ENCODE peak calls at places on chromosome 19, in seven cellular contexts. O is GM12878, Z is SK-N-SH, E is HCT116, H is HepG2, W is H1, M is K562. I is an unnamed sample.

GRCh38 chr19:3862826-3863500 is 5.9 kb downstream of the ZFR2 start:
- DNase-seq in O (no peak), Z (no peak), E (no peak), H (no peak), W (no peak), M (no peak), I (no peak)

GRCh38 chr19:18495204-18495911 is 26.5 kb downstream of the ELL start:
- DNase-seq in O (no peak), Z (peak; percentile 51), E (no peak), H (no peak), W (no peak), M (no peak), I (no peak)

GRCh38 chr19:11480081-11480926 is 542 bp downstream of the ELAVL3 start:
- DNase-seq in O (no peak), Z (peak; percentile 70), E (no peak), H (no peak), W (no peak), M (no peak), I (no peak)

GRCh38 chr19:18167975-18168645 is 5.5 kb upstream of the IFI30 start:
- DNase-seq in O (no peak), Z (peak; percentile 94), E (no peak), H (no peak), W (peak; percentile 84), M (peak; percentile 80), I (peak; percentile 87)

GRCh38 chr19:18440421-18440877 is 2.5 kb upstream of the ISYNA1 start:
- DNase-seq in O (no peak), Z (peak; percentile 64), E (no peak), H (peak; percentile 57), W (no peak), M (no peak), I (peak; percentile 68)

GRCh38 chr19:58394821-58395219 is 636 bp upstream of the RNF225 start:
- DNase-seq in O (no peak), Z (no peak), E (no peak), H (no peak), W (peak; percentile 52), M (no peak), I (no peak)

GRCh38 chr19:43667524-43668405 is 2.2 kb downstream of the PLAUR start:
- DNase-seq in O (no peak), Z (no peak), E (no peak), H (no peak), W (peak; percentile 47), M (peak; percentile 94), I (no peak)

GRCh38 chr19:53007200-53008054 is 6.3 kb upstream of the ERVV-1 start:
- DNase-seq in O (no peak), Z (peak; percentile 33), E (no peak), H (no peak), W (no peak), M (peak; percentile 21), I (no peak)

GRCh38 chr19:35266904-35267817 is 1.6 kb upstream of the USF2 start:
- DNase-seq in O (no peak), Z (peak; percentile 68), E (no peak), H (no peak), W (peak; percentile 70), M (peak; percentile 67), I (no peak)

GRCh38 chr19:7665076-7665475 is 3.8 kb upstream of the RETN start:
- DNase-seq in O (no peak), Z (no peak), E (no peak), H (no peak), W (no peak), M (no peak), I (no peak)

GRCh38 chr19:5330307-5330720 is 10.3 kb downstream of the PTPRS start:
- DNase-seq in O (no peak), Z (no peak), E (no peak), H (no peak), W (no peak), M (no peak), I (no peak)

GRCh38 chr19:27806471-27807070 is 1406.4 kb downstream of the UQCRFS1 start:
- DNase-seq in O (no peak), Z (no peak), E (no peak), H (no peak), W (no peak), M (no peak), I (no peak)

GRCh38 chr19:31913103-31913710 is 432.2 kb upstream of the ZNF507 start:
- DNase-seq in O (no peak), Z (no peak), E (no peak), H (no peak), W (no peak), M (no peak), I (no peak)

GRCh38 chr19:664913-665443 is 2.0 kb upstream of the RNF126 start:
- DNase-seq in O (no peak), Z (peak; percentile 97), E (peak; percentile 55), H (peak; percentile 74), W (peak; percentile 98), M (peak; percentile 73), I (peak; percentile 78)

GRCh38 chr19:34096020-34096915 is 76.0 kb upstream of the LSM14A start:
- DNase-seq in O (no peak), Z (peak; percentile 72), E (peak; percentile 66), H (peak; percentile 41), W (no peak), M (peak; percentile 44), I (peak; percentile 19)

GRCh38 chr19:1169921-1170885 is 3.9 kb downstream of the SBNO2 start:
- DNase-seq in O (no peak), Z (peak; percentile 87), E (no peak), H (no peak), W (no peak), M (no peak), I (peak; percentile 58)

GRCh38 chr19:3572855-3573161 is at the start of gene HMG20B:
- DNase-seq in O (no peak), Z (no peak), E (no peak), H (no peak), W (no peak), M (peak; percentile 33), I (no peak)

GRCh38 chr19:19050731-19051130 is 13.1 kb upstream of the SLC25A42 start:
- DNase-seq in O (no peak), Z (no peak), E (no peak), H (no peak), W (no peak), M (no peak), I (no peak)

GRCh38 chr19:8262431-8262830 is 45.7 kb downstream of the CD320 start:
- DNase-seq in O (no peak), Z (no peak), E (no peak), H (no peak), W (peak; percentile 40), M (no peak), I (no peak)

GRCh38 chr19:5288347-5288739 is 52.3 kb downstream of the PTPRS start:
- DNase-seq in O (no peak), Z (peak; percentile 30), E (no peak), H (no peak), W (no peak), M (no peak), I (no peak)

GRCh38 chr19:45333609-45334303 is 6.8 kb upstream of the KLC3 start:
- DNase-seq in O (no peak), Z (no peak), E (no peak), H (no peak), W (no peak), M (no peak), I (no peak)
- TF ChIP-seq JUND in O (no peak), Z (no peak), E (no peak), H (no peak), W (no peak), M (no peak), I (no peak)

GRCh38 chr19:48968179-48968661 is 3.1 kb downstream of the FTL start:
- DNase-seq in O (no peak), Z (no peak), E (no peak), H (peak; percentile 39), W (no peak), M (no peak), I (no peak)

GRCh38 chr19:48968813-48969218 is 3.7 kb downstream of the FTL start:
- DNase-seq in O (no peak), Z (no peak), E (no peak), H (no peak), W (no peak), M (no peak), I (no peak)

GRCh38 chr19:48969276-48970138 is 4.4 kb downstream of the FTL start:
- DNase-seq in O (no peak), Z (no peak), E (no peak), H (no peak), W (no peak), M (peak; percentile 74), I (no peak)

GRCh38 chr19:48970139-48970766 is 5.1 kb downstream of the FTL start:
- DNase-seq in O (no peak), Z (no peak), E (no peak), H (no peak), W (no peak), M (no peak), I (no peak)

GRCh38 chr19:48970923-48971395 is 5.8 kb downstream of the FTL start:
- DNase-seq in O (no peak), Z (peak; percentile 87), E (no peak), H (peak; percentile 57), W (peak; percentile 96), M (peak; percentile 78), I (no peak)
- TF ChIP-seq JUND in O (no peak), Z (no peak), E (no peak), H (no peak), W (no peak), M (peak; percentile 22), I (no peak)

DNA sequence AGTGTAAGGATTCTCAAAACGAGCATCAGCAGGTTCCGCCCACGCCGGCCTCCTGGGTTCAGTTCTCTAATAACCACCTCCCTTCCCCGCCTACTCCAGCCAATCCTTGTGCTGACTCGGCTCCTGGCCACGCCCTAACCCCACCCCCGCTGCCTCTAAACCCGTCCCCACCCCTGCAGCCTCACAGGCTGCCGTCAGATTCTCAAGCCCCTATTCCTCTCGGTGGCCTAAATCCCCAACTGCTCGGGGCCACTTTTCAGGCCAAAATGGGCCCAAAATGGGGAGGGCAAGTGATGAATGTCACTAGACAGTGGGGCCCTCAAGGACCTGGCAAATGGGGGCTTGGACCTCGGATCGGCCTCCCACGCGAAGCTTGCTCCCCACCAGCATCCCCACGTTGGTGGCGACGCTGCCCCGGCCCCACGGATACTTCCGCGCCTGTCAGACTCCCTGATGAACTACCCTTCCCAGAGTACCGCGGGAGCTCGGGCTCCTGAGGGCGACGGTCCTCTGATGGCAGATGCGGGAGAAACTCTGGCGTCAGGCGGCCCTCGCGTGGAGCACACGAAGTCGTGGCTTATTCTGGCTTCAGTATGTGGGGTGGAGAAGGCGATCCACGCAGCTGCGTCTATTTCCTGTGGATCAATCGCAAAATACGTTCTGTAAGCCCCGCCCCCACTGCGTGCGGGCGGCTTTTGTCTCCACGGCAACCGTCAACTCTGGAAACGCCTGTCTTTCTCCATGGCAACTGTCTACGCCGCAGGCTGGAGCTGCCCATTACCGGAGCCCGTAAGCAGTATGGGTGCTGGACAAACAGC is 24.8 kb downstream of the ZNF473 start:
- DNase-seq in O (peak; percentile 23), Z (peak; percentile 86), E (no peak), H (no peak), W (peak; percentile 63), M (peak; percentile 84), I (peak; percentile 88)
- TF ChIP-seq JUND in O (no peak), Z (no peak), E (no peak), H (no peak), W (no peak), M (no peak), I (no peak)

DNA sequence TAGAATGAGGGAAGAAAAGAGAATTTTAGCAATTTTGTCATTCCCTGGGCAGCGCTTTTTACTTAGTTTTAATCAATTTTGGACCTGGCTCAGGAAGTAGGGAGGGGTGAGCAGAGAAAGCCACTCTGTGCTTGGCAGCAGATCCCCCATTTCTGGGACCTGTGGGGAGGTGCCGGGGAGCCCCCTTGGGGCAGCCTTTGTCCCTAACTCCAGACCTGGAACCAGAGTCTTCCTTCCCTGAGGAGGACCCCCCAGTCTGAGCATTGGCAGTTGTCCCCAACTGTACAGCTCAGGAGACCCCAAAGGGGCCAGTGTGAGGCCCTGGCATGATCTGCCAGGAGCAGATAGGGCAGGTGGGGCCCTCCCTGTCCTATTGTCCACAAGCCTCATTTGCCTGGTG is 10.5 kb downstream of the LYL1 start:
- DNase-seq in O (no peak), Z (no peak), E (no peak), H (no peak), W (no peak), M (no peak), I (no peak)
- TF ChIP-seq JUND in O (no peak), Z (no peak), E (no peak), H (no peak), W (no peak), M (no peak), I (no peak)

I was measured in T47D.